ENCODE peak calls at places on chromosomes 7 and 10, in eight cellular contexts. N, G, P, Q, Y, E, R and L are unnamed samples.

GRCh38 chr7:123198668-123199652 is 809 bp downstream of the SLC13A1 start:
- DNase-seq in N (no peak), G (peak), P (no peak), Q (no peak), Y (no peak), E (no peak), R (no peak), L (no peak)

GRCh38 chr7:27992755-27993478 is 187.7 kb downstream of the JAZF1 start:
- DNase-seq in N (no peak), G (no peak), P (no peak), Q (no peak), Y (no peak), E (no peak), R (no peak), L (no peak)

GRCh38 chr10:91006001-91006751 is 85.3 kb upstream of the ANKRD1 start:
- DNase-seq in N (peak), G (peak), P (no peak), Q (peak), Y (peak), E (peak), R (peak), L (no peak)

GRCh38 chr7:55280031-55280454 is 85.1 kb upstream of the LANCL2 start:
- DNase-seq in N (peak), G (peak), P (no peak), Q (peak), Y (peak), E (peak), R (peak), L (no peak)

GRCh38 chr7:47416454-47417121 is 165.3 kb downstream of the TNS3 start:
- DNase-seq in N (no peak), G (no peak), P (no peak), Q (no peak), Y (peak), E (no peak), R (no peak), L (peak)

GRCh38 chr7:2564970-2565546 is 6.3 kb downstream of the IQCE start:
- DNase-seq in N (no peak), G (no peak), P (no peak), Q (no peak), Y (no peak), E (no peak), R (no peak), L (no peak)

GRCh38 chr7:134632937-134633540 is 13.6 kb upstream of the BPGM start:
- DNase-seq in N (peak), G (no peak), P (no peak), Q (no peak), Y (peak), E (no peak), R (no peak), L (no peak)

GRCh38 chr7:157525501-157525915 is 188.7 kb downstream of the DNAJB6 start:
- DNase-seq in N (no peak), G (no peak), P (no peak), Q (no peak), Y (no peak), E (no peak), R (no peak), L (no peak)

GRCh38 chr7:1124164-1124563 is 35.8 kb downstream of the ZFAND2A start:
- DNase-seq in N (no peak), G (no peak), P (peak), Q (no peak), Y (no peak), E (no peak), R (peak), L (no peak)

GRCh38 chr7:12942599-12942998 is 255.2 kb downstream of the ARL4A start:
- DNase-seq in N (no peak), G (no peak), P (no peak), Q (no peak), Y (peak), E (no peak), R (no peak), L (no peak)

GRCh38 chr7:133512560-133512959 is 259.7 kb downstream of the EXOC4 start:
- DNase-seq in N (no peak), G (no peak), P (no peak), Q (peak), Y (peak), E (no peak), R (no peak), L (no peak)

GRCh38 chr7:28410628-28411578 is 1.4 kb upstream of the CREB5 start:
- DNase-seq in N (peak), G (no peak), P (no peak), Q (no peak), Y (peak), E (peak), R (peak), L (peak)

GRCh38 chr10:125160856-125161569 is 650 bp upstream of the CTBP2 start:
- DNase-seq in N (peak), G (peak), P (peak), Q (peak), Y (peak), E (peak), R (peak), L (peak)

GRCh38 chr7:132869166-132869861 is 212.6 kb downstream of the CHCHD3 start:
- DNase-seq in N (no peak), G (no peak), P (no peak), Q (no peak), Y (no peak), E (no peak), R (no peak), L (no peak)

GRCh38 chr7:149558149-149558861 is 60.7 kb upstream of the ZNF746 start:
- DNase-seq in N (no peak), G (no peak), P (no peak), Q (peak), Y (peak), E (no peak), R (no peak), L (no peak)

GRCh38 chr7:90111-91063 is 102.0 kb upstream of the FAM20C start:
- DNase-seq in N (no peak), G (no peak), P (no peak), Q (no peak), Y (peak), E (peak), R (no peak), L (no peak)

GRCh38 chr10:97916586-97916985 is 66.9 kb downstream of the GOLGA7B start:
- DNase-seq in N (no peak), G (peak), P (no peak), Q (no peak), Y (no peak), E (no peak), R (no peak), L (no peak)

GRCh38 chr10:95268438-95268837 is 22.4 kb downstream of the PDLIM1 start:
- DNase-seq in N (no peak), G (no peak), P (no peak), Q (no peak), Y (no peak), E (peak), R (peak), L (no peak)

GRCh38 chr7:157250605-157251228 is 86.1 kb upstream of the DNAJB6 start:
- DNase-seq in N (peak), G (no peak), P (no peak), Q (no peak), Y (peak), E (no peak), R (no peak), L (no peak)

GRCh38 chr7:141889323-141889722 is 26.9 kb upstream of the OR9A4 start:
- DNase-seq in N (no peak), G (no peak), P (no peak), Q (no peak), Y (no peak), E (no peak), R (no peak), L (no peak)

GRCh38 chr7:92293887-92294616 is 48.3 kb downstream of the ANKIB1 start:
- DNase-seq in N (no peak), G (no peak), P (no peak), Q (no peak), Y (no peak), E (no peak), R (no peak), L (no peak)

GRCh38 chr7:27784399-27785053 is 44.6 kb downstream of the TAX1BP1 start:
- DNase-seq in N (peak), G (no peak), P (no peak), Q (no peak), Y (peak), E (no peak), R (no peak), L (no peak)

GRCh38 chr7:143214789-143215679 is 6.8 kb upstream of the TAS2R40 start:
- DNase-seq in N (peak), G (peak), P (no peak), Q (peak), Y (peak), E (peak), R (peak), L (no peak)

GRCh38 chr7:19470031-19470430 is 238.8 kb downstream of the POLR1F start:
- DNase-seq in N (no peak), G (no peak), P (no peak), Q (peak), Y (no peak), E (no peak), R (no peak), L (no peak)

GRCh38 chr7:29924006-29924405 is 65.6 kb downstream of the SCRN1 start:
- DNase-seq in N (no peak), G (no peak), P (no peak), Q (no peak), Y (no peak), E (no peak), R (no peak), L (no peak)

GRCh38 chr10:100986952-100987684 is at the start of the genes MRPL43 and TWNK:
- DNase-seq in N (peak), G (peak), P (peak), Q (no peak), Y (peak), E (peak), R (peak), L (peak)

GRCh38 chr10:100985336-100985735 is 2.0 kb downstream of the MRPL43 start:
- DNase-seq in N (no peak), G (no peak), P (no peak), Q (no peak), Y (no peak), E (no peak), R (no peak), L (no peak)

GRCh38 chr10:100987685-100988049 is 324 bp downstream of the TWNK start:
- DNase-seq in N (no peak), G (no peak), P (no peak), Q (no peak), Y (no peak), E (no peak), R (no peak), L (no peak)

GRCh38 chr10:100988166-100988565 is 823 bp downstream of the TWNK start:
- DNase-seq in N (no peak), G (no peak), P (no peak), Q (no peak), Y (no peak), E (no peak), R (no peak), L (no peak)

GRCh38 chr10:100986623-100986951 is 710 bp downstream of the MRPL43 start:
- DNase-seq in N (no peak), G (no peak), P (no peak), Q (no peak), Y (no peak), E (no peak), R (no peak), L (no peak)
- H3K27ac ChIP-seq in N (peak), G (no peak), P (peak), Q (no peak), Y (no peak), E (peak), R (no peak), L (peak)

GRCh38 chr10:77537720-77538373 is 99.8 kb downstream of the KCNMA1 start:
- DNase-seq in N (no peak), G (no peak), P (no peak), Q (peak), Y (no peak), E (peak), R (no peak), L (no peak)
- H3K4me3 ChIP-seq in N (no peak), G (no peak), P (no peak), Q (no peak), Y (no peak), E (no peak), R (no peak), L (no peak)

DNA sequence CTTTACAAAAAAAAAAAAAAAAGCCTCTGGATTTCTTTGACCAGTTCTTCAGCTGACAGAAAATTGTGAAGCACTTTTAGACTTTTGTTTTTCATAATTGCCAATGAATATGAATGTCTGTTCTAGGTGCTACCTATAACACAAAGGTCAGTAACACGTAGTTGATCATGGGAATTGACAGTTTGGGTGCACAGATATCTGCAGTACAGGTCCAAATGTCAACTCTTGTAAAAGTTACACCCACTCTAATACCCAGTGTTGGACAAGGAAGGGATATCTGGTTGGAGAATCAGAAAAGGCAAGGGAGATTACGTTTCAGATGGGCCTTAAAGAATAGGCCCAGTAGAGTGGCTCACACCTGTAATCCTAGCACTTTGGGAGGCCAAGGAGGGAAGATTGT is 1.8 kb downstream of the REEP3 start:
- DNase-seq in N (no peak), G (no peak), P (no peak), Q (no peak), Y (no peak), E (no peak), R (no peak), L (no peak)
- H3K27ac ChIP-seq in N (peak), G (peak), P (peak), Q (no peak), Y (peak), E (peak), R (no peak), L (peak)

DNA sequence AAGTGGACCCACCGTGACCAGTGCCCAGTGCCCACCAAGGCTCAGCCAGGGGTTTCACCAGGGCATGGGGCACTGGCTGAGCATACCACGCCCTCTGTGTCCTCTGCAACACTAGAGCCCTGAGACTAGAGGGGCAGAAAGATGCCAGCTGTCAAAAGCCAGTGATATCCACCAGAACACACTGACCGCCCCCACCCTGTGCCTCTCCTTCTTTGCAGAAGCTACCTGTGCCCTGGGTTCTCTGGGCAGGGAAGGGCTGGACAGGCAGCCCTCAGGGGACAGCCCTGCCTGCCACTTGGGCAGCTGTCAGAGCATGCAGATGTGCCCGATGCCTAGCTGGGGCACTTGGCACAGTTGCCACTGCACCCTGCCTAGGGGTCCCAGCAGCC is 494 bp downstream of the VSIR start:
- DNase-seq in N (no peak), G (no peak), P (no peak), Q (no peak), Y (no peak), E (no peak), R (no peak), L (no peak)
- H3K4me3 ChIP-seq in N (peak), G (peak), P (peak), Q (peak), Y (peak), E (peak), R (peak), L (peak)

GRCh38 chr7:4738711-4739527 is 36.5 kb upstream of the AP5Z1 start:
- DNase-seq in N (peak), G (peak), P (no peak), Q (no peak), Y (no peak), E (peak), R (peak), L (peak)
- H3K27ac ChIP-seq in N (peak), G (peak), P (peak), Q (peak), Y (no peak), E (peak), R (peak), L (peak)

GRCh38 chr7:138837627-138838026 is 39.6 kb upstream of the ATP6V0A4 start:
- DNase-seq in N (peak), G (no peak), P (no peak), Q (no peak), Y (no peak), E (peak), R (peak), L (no peak)
- H3K4me3 ChIP-seq in N (no peak), G (no peak), P (peak), Q (no peak), Y (no peak), E (no peak), R (no peak), L (peak)

GRCh38 chr7:44052771-44053365 is 8.4 kb downstream of the DBNL start:
- DNase-seq in N (no peak), G (peak), P (peak), Q (no peak), Y (no peak), E (peak), R (no peak), L (peak)

GRCh38 chr7:44050121-44050914 is 5.8 kb downstream of the DBNL start:
- DNase-seq in N (no peak), G (no peak), P (peak), Q (no peak), Y (no peak), E (no peak), R (no peak), L (peak)

GRCh38 chr7:44048031-44048795 is 3.7 kb downstream of the DBNL start:
- DNase-seq in N (no peak), G (no peak), P (peak), Q (no peak), Y (no peak), E (no peak), R (no peak), L (peak)

GRCh38 chr7:44051611-44052220 is 7.2 kb downstream of the DBNL start:
- DNase-seq in N (no peak), G (no peak), P (peak), Q (no peak), Y (no peak), E (no peak), R (no peak), L (peak)

GRCh38 chr7:44050915-44051560 is 6.5 kb downstream of the DBNL start:
- DNase-seq in N (no peak), G (peak), P (peak), Q (no peak), Y (no peak), E (no peak), R (no peak), L (peak)
- H3K27ac ChIP-seq in N (no peak), G (no peak), P (no peak), Q (no peak), Y (no peak), E (no peak), R (no peak), L (no peak)

GRCh38 chr10:19638173-19638872 is 177.9 kb upstream of the PLXDC2 start:
- DNase-seq in N (peak), G (no peak), P (no peak), Q (peak), Y (peak), E (no peak), R (no peak), L (no peak)
- H3K4me3 ChIP-seq in N (no peak), G (peak), P (peak), Q (peak), Y (peak), E (peak), R (peak), L (peak)

GRCh38 chr7:107069457-107069856 is 25.0 kb downstream of the PRKAR2B start:
- DNase-seq in N (no peak), G (no peak), P (no peak), Q (no peak), Y (no peak), E (no peak), R (no peak), L (no peak)

GRCh38 chr7:107070710-107071109 is 26.2 kb downstream of the PRKAR2B start:
- DNase-seq in N (no peak), G (no peak), P (no peak), Q (no peak), Y (no peak), E (no peak), R (no peak), L (no peak)

GRCh38 chr7:107065929-107066247 is 21.4 kb downstream of the PRKAR2B start:
- DNase-seq in N (no peak), G (no peak), P (no peak), Q (no peak), Y (no peak), E (no peak), R (no peak), L (no peak)

GRCh38 chr7:107071129-107071528 is 26.6 kb downstream of the PRKAR2B start:
- DNase-seq in N (no peak), G (no peak), P (no peak), Q (no peak), Y (no peak), E (no peak), R (no peak), L (no peak)

DNA sequence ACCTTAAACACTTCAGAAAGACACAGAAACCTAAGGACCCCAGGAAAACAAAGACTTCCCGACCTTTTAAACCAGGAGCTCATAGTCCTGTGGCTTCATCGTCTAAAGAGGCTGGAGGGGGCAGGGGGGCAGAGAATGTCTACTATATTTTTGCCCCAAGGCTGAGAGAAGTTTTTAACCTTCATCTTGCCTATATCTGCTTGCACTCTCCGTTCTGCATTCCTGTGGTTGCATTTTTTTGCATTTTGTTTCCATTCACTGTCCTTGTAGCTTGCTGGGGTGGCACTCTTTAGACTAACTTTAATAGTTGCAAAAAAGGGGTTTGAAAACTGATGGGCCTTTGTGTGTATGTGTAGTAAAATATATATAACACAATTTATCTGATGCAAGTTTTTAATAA is 23.7 kb downstream of the PRKAR2B start:
- DNase-seq in N (no peak), G (no peak), P (no peak), Q (no peak), Y (no peak), E (no peak), R (no peak), L (no peak)
- H3K27ac ChIP-seq in N (no peak), G (no peak), P (no peak), Q (no peak), Y (no peak), E (no peak), R (no peak), L (no peak)